ENCODE peak calls at places on chromosomes 6 and 20, in seven cellular contexts. G, M, V, E, Q, S and L are unnamed samples.
A peak's percentile ranks its signal among the peaks of the same experiment; 100 is the strongest.

GRCh38 chr6:17712573-17712972 is 5.8 kb upstream of the NUP153 start:
- DNase-seq in G (no peak), M (no peak), V (no peak), E (peak; percentile 52), Q (no peak), S (no peak), L (no peak)

GRCh38 chr20:16327606-16328005 is 245.6 kb downstream of the KIF16B start:
- DNase-seq in G (no peak), M (no peak), V (no peak), E (no peak), Q (no peak), S (no peak), L (no peak)

GRCh38 chr20:38680492-38681118 is 43.7 kb upstream of the SLC32A1 start:
- DNase-seq in G (peak; percentile 71), M (peak; percentile 14), V (peak; percentile 36), E (peak; percentile 41), Q (no peak), S (peak; percentile 49), L (peak; percentile 13)

GRCh38 chr6:132085731-132086130 is 134.6 kb upstream of the CCN2 start:
- DNase-seq in G (no peak), M (no peak), V (no peak), E (no peak), Q (no peak), S (no peak), L (no peak)

GRCh38 chr6:154515808-154516207 is 5.3 kb upstream of the CNKSR3 start:
- DNase-seq in G (no peak), M (no peak), V (no peak), E (no peak), Q (no peak), S (peak; percentile 22), L (no peak)

GRCh38 chr20:3971145-3971544 is 44.2 kb downstream of the RNF24 start:
- DNase-seq in G (no peak), M (no peak), V (no peak), E (no peak), Q (no peak), S (no peak), L (no peak)

GRCh38 chr6:89146748-89147715 is 1.2 kb downstream of the PM20D2 start:
- DNase-seq in G (no peak), M (no peak), V (peak; percentile 17), E (peak; percentile 25), Q (no peak), S (peak; percentile 59), L (no peak)

GRCh38 chr6:136737343-136738177 is 54.7 kb downstream of the MAP3K5 start:
- DNase-seq in G (no peak), M (no peak), V (no peak), E (peak; percentile 93), Q (no peak), S (peak; percentile 70), L (no peak)

GRCh38 chr6:5998236-5998635 is 8.5 kb downstream of the NRN1 start:
- DNase-seq in G (no peak), M (no peak), V (no peak), E (no peak), Q (no peak), S (no peak), L (no peak)